ENCODE peak calls at places on chromosomes 13 and 19, in ten cellular contexts. A, Y, Z, F, Q, R, L, V, B and I are unnamed samples.

GRCh38 chr13:25111557-25111956 is 15.6 kb downstream of the PABPC3 start:
- DNase-seq in A (no peak), V (no peak), B (no peak), Y (no peak), F (no peak), L (no peak), Z (peak; percentile 7), R (no peak), Q (no peak), I (no peak)

GRCh38 chr13:75145926-75146325 is 336.0 kb downstream of the TBC1D4 start:
- DNase-seq in A (peak; percentile 74), Z (no peak), V (no peak), F (no peak), R (no peak), Q (no peak), B (no peak), Y (no peak), L (no peak), I (no peak)

GRCh38 chr19:36331353-36332228 is 47.4 kb downstream of the ZFP14 start:
- DNase-seq in Y (peak; percentile 91), B (peak; percentile 78), Z (peak; percentile 94), R (peak; percentile 99), A (peak; percentile 82), F (peak; percentile 75), L (peak; percentile 84), V (peak; percentile 38), Q (peak; percentile 86), I (peak; percentile 69)

GRCh38 chr19:3426433-3426832 is 53.9 kb downstream of the SMIM24 start:
- DNase-seq in L (no peak), F (no peak), A (no peak), B (no peak), Z (no peak), Y (no peak), R (no peak), V (no peak), Q (no peak), I (no peak)

GRCh38 chr13:41587490-41587889 is 130.1 kb downstream of the RGCC start:
- DNase-seq in Q (peak; percentile 37), Z (no peak), L (no peak), R (peak; percentile 64), Y (no peak), F (no peak), V (no peak), B (no peak), A (no peak), I (no peak)

GRCh38 chr13:76783798-76784197 is 102.4 kb downstream of the KCTD12 start:
- DNase-seq in F (no peak), L (no peak), Y (no peak), R (peak; percentile 63), V (no peak), Q (no peak), B (no peak), A (no peak), Z (no peak), I (no peak)

GRCh38 chr13:66859934-66860867 is 369.9 kb downstream of the PCDH9 start:
- DNase-seq in Q (no peak), Z (peak; percentile 2), B (no peak), A (no peak), V (no peak), Y (no peak), L (no peak), F (no peak), R (peak; percentile 19), I (no peak)

GRCh38 chr19:18156841-18157464 is 4.0 kb downstream of the PIK3R2 start:
- DNase-seq in Z (peak; percentile 83), A (peak; percentile 87), Y (peak; percentile 99), F (peak; percentile 88), B (peak; percentile 79), L (peak; percentile 58), V (peak; percentile 62), R (no peak), Q (no peak), I (peak; percentile 59)

GRCh38 chr13:71610876-71611275 is 256.1 kb downstream of the DACH1 start:
- DNase-seq in A (no peak), B (no peak), Z (no peak), V (no peak), L (no peak), Y (no peak), F (no peak), Q (no peak), R (no peak), I (no peak)

GRCh38 chr13:97855570-97855970 is 97.9 kb upstream of the IPO5 start:
- DNase-seq in B (no peak), F (no peak), Q (peak; percentile 37), Z (peak; percentile 86), A (peak; percentile 92), Y (peak; percentile 46), R (peak; percentile 92), V (peak; percentile 47), L (peak; percentile 66), I (peak; percentile 68)

GRCh38 chr19:57466489-57466888 is 9.5 kb upstream of the VN1R1 start:
- DNase-seq in Q (no peak), Y (no peak), V (no peak), A (no peak), L (no peak), F (no peak), Z (no peak), R (no peak), B (peak; percentile 22), I (no peak)

GRCh38 chr19:57465680-57466381 is 8.9 kb upstream of the VN1R1 start:
- DNase-seq in F (no peak), Y (no peak), B (no peak), A (peak; percentile 30), Z (peak; percentile 24), R (peak; percentile 82), Q (peak; percentile 46), L (no peak), V (peak; percentile 28), I (no peak)
- TF ChIP-seq CTCF in F (no peak), Y (no peak), B (no peak), A (peak; percentile 31), Z (peak; percentile 45), R (peak; percentile 77), Q (peak; percentile 57), L (peak; percentile 25), V (peak; percentile 0), I (peak; percentile 23)

DNA sequence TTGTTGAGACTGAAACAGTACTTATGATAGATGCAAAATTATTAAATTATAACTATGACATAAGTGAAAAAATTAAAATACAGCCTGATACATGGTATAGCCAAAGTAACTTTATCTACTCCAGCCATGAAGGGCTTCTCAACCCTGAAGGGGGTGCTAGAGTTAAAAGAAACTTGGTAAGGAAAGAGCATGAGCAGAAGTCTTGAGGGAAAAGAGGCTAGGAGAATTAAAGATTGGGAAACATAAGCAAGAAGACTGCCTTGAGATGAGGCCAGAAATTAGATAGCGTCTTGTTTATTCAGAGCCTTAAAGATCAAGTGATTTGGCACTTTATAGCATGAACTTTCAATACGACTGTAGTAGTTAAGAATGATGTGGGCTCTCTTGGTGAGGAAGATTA is 385.5 kb upstream of the PRR20A start:
- DNase-seq in B (no peak), V (no peak), R (peak; percentile 61), L (no peak), F (no peak), Z (no peak), A (no peak), Y (no peak), Q (no peak), I (no peak)
- TF ChIP-seq CTCF in B (no peak), V (no peak), R (peak; percentile 69), L (no peak), F (no peak), Z (no peak), A (no peak), Y (no peak), Q (no peak), I (no peak)

DNA sequence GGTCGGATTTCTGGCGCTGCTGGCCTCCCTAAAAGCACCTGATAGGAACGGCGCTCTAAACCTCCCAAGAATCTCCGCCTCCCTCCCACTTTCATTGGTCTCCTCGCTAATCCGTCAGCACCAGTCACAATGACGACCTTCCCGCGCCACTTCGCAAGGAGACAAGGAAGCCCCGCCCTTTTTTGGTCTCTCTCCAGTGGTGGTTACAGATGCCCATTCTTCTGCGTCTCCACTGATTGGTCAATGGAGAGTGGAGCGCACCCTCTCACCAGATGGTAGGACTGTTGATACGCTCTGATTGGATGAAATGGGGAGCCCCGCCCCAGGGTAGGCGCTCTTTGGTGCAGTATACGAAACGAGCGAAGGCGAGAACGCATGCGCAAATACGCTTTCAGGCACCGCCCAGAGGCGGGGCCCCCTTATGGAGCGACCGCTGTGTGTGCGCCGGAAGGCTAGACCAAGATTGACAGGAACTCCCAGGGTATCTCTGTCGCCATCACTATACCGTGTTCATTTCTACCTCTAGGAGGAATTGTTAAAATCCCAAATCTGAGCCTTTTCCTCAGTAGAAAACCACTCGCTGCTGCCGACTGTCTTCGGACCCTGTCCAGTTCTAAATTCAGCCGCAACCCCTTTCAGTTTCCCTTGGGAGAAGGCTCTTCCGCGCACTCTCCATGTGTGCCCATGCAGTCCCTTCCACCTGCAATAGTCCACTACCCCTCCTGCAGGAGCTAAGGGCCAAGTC is 617 bp upstream of the HNRNPL start:
- DNase-seq in B (peak; percentile 99), A (peak; percentile 100), R (peak; percentile 100), L (peak; percentile 100), Z (peak; percentile 100), F (peak; percentile 100), Q (peak; percentile 100), Y (peak; percentile 100), V (peak; percentile 100), I (peak; percentile 100)
- TF ChIP-seq CTCF in B (peak; percentile 34), A (peak; percentile 32), R (no peak), L (peak; percentile 23), Z (peak; percentile 15), F (no peak), Q (no peak), Y (peak; percentile 35), V (no peak), I (peak; percentile 5)

GRCh38 chr13:49444517-49445395 is 682 bp downstream of the SETDB2 start:
- DNase-seq in F (no peak), B (no peak), R (peak; percentile 39), Z (peak; percentile 68), Q (peak; percentile 63), V (no peak), A (peak; percentile 52), Y (no peak), L (no peak), I (peak; percentile 48)

GRCh38 chr13:49443327-49443688 is 556 bp downstream of the CAB39L start:
- DNase-seq in F (peak; percentile 29), B (no peak), Z (peak; percentile 35), L (no peak), Y (no peak), R (no peak), Q (no peak), V (no peak), A (peak; percentile 43), I (no peak)

GRCh38 chr13:49446473-49446872 is 2.4 kb downstream of the SETDB2 start:
- DNase-seq in Z (no peak), Y (no peak), F (no peak), A (no peak), Q (no peak), R (no peak), L (no peak), B (no peak), V (no peak), I (no peak)

GRCh38 chr13:49441846-49442245 is 2.0 kb downstream of the CAB39L start:
- DNase-seq in V (no peak), F (no peak), R (no peak), Z (peak; percentile 85), A (peak; percentile 41), Q (no peak), B (no peak), Y (no peak), L (no peak), I (no peak)

GRCh38 chr13:49443689-49444516 is at the start of the genes CAB39L and SETDB2:
- DNase-seq in R (peak; percentile 99), A (peak; percentile 98), Y (peak; percentile 100), F (peak; percentile 99), Q (peak; percentile 100), L (peak; percentile 98), V (peak; percentile 83), B (peak; percentile 99), Z (peak; percentile 99), I (peak; percentile 97)
- TF ChIP-seq CTCF in R (no peak), A (peak; percentile 48), Y (peak; percentile 40), F (no peak), Q (peak; percentile 30), L (peak; percentile 43), V (no peak), B (peak; percentile 17), Z (peak; percentile 48), I (peak; percentile 29)

GRCh38 chr13:32214073-32214472 is 101.1 kb downstream of the ZAR1L start:
- DNase-seq in L (no peak), F (no peak), Q (no peak), R (no peak), A (no peak), Y (no peak), B (no peak), Z (no peak), V (no peak), I (no peak)
- TF ChIP-seq CTCF in L (no peak), F (no peak), Q (no peak), R (no peak), A (no peak), Y (no peak), B (no peak), Z (no peak), V (no peak), I (no peak)